ENCODE peak calls at places on chromosomes 1 and 21, in seven cellular contexts. W is psoas muscle; Z is sigmoid colon; T is epithelial cell of esophagus; S is GM12865; I is AG09309; M is activated CD8-positive, alpha-beta T cell treated with anti-CD3 and anti-CD28 coated beads for 36 hours. E is an unnamed sample.

GRCh38 chr21:33035147-33035546 is 9.4 kb downstream of the OLIG2 start:
- DNase-seq in W (no peak), Z (peak; percentile 28), T (no peak), S (no peak), I (no peak), M (no peak), E (no peak)

GRCh38 chr21:45001134-45002095 is 61.6 kb downstream of the SLX9 start:
- DNase-seq in W (peak; percentile 93), Z (peak; percentile 94), T (peak; percentile 84), S (no peak), I (peak; percentile 41), M (no peak), E (no peak)

GRCh38 chr1:42747125-42747524 is 7.1 kb upstream of the CLDN19 start:
- DNase-seq in W (peak; percentile 72), Z (no peak), T (no peak), S (peak; percentile 19), I (no peak), M (peak; percentile 55), E (no peak)

GRCh38 chr1:11059166-11059989 is 440 bp downstream of the SRM start:
- DNase-seq in W (peak; percentile 62), Z (no peak), T (no peak), S (peak; percentile 19), I (no peak), M (no peak), E (no peak)

GRCh38 chr1:33147997-33148314 is 33.9 kb downstream of the TRIM62 start:
- DNase-seq in W (no peak), Z (no peak), T (peak; percentile 43), S (peak; percentile 13), I (no peak), M (peak; percentile 31), E (no peak)

GRCh38 chr1:48810740-48811139 is 34.0 kb upstream of the BEND5 start:
- DNase-seq in W (no peak), Z (no peak), T (no peak), S (no peak), I (no peak), M (no peak), E (no peak)

GRCh38 chr1:54163051-54163450 is 10.3 kb upstream of the CDCP2 start:
- DNase-seq in W (no peak), Z (no peak), T (peak; percentile 50), S (no peak), I (no peak), M (no peak), E (no peak)

GRCh38 chr1:26278303-26278702 is 1.6 kb upstream of the SH3BGRL3 start:
- DNase-seq in W (no peak), Z (no peak), T (peak; percentile 98), S (no peak), I (peak; percentile 83), M (peak; percentile 26), E (no peak)

GRCh38 chr1:182848736-182849135 is 9.6 kb downstream of the DHX9 start:
- DNase-seq in W (no peak), Z (no peak), T (no peak), S (no peak), I (no peak), M (no peak), E (no peak)

GRCh38 chr1:24169286-24169685 is 17.8 kb downstream of the IFNLR1 start:
- DNase-seq in W (no peak), Z (peak; percentile 36), T (no peak), S (no peak), I (no peak), M (no peak), E (no peak)

GRCh38 chr1:95396557-95396956 is 162.5 kb downstream of the RWDD3 start:
- DNase-seq in W (no peak), Z (no peak), T (no peak), S (no peak), I (no peak), M (no peak), E (no peak)

GRCh38 chr1:55252942-55253589 is 37.9 kb upstream of the USP24 start:
- DNase-seq in W (no peak), Z (no peak), T (no peak), S (peak; percentile 30), I (no peak), M (no peak), E (no peak)

GRCh38 chr1:161727343-161727924 is 6.1 kb downstream of the FCRLB start:
- DNase-seq in W (no peak), Z (no peak), T (no peak), S (peak; percentile 70), I (peak; percentile 74), M (peak; percentile 60), E (no peak)

GRCh38 chr1:161728376-161729226 is 7.3 kb downstream of the FCRLB start:
- DNase-seq in W (no peak), Z (no peak), T (no peak), S (peak; percentile 55), I (no peak), M (no peak), E (no peak)

GRCh38 chr1:161723459-161724149 is 2.3 kb downstream of the FCRLB start:
- DNase-seq in W (no peak), Z (no peak), T (peak; percentile 77), S (no peak), I (no peak), M (no peak), E (no peak)

GRCh38 chr1:161726631-161727342 is 5.4 kb downstream of the FCRLB start:
- DNase-seq in W (peak; percentile 90), Z (peak; percentile 94), T (peak; percentile 60), S (peak; percentile 95), I (no peak), M (peak; percentile 75), E (peak; percentile 81)

DNA sequence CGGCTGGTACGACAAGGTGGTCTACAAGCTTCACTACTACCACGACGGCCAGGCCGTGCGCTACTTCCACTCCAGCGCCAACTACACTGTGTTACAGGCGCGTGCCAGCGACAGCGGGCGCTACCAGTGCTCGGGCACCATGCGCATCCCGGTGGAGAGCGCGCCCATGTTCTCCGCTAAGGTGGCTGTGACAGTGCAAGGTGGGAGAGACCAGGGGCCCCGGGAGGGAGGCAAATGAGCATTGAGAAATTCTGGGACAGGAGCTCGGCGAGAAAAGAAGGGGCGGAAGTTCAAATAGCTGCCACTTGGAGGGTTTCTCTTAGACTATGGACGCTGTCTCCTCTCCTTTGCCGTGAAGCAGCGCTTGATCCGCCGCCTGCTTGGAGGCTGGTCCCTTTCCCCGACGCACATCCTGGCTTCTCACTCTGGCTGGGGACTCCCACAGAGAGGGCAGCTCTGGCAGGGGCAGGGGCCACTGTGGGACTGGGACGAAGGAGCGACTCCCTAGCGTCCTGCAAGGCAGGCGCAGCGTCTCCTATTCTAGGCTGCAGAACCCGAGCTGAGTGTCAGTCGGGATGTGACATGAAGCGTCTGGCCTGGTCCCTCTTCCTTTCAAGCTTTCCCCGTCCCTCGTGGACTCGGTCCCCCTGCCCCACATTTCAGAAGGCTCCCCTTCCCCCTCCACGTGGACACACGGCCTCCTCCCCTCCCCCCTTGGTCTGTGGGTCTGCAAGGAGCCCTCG is 4.7 kb downstream of the FCRLB start:
- DNase-seq in W (peak; percentile 65), Z (peak; percentile 75), T (peak; percentile 43), S (peak; percentile 73), I (no peak), M (peak; percentile 46), E (no peak)
- TF ChIP-seq CTCF in W (peak; percentile 26), Z (peak; percentile 59), T (peak; percentile 30), S (peak; percentile 6), I (peak; percentile 51), M (peak; percentile 18), E (no peak)

DNA sequence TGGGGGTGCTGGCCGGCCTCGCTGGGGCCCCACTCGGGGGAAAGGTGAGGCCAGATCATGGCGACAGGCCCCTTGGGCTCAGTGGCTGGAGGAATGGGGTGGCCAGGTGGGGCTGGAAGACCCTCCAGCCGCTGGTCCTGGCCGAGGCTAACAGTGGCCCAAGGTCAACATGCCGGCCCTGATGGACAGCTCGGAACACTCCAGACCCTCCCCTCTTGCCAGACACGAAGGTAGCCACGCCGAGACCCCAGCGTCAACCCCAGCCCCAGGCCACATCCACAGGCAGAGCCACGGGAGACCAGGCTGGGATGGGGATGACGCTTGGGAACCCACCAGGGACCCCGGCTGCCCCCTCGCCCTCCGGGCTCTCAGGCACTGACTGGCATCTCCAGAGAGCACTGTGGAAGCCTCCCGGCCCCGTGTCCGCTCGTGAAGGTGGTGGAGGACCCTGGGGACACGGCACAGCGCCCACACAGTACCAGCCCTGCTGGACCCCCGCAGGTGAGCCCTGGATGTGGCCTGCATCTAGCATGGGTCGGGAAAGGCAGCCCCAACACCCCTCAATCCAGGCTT is 905 bp upstream of the C1QTNF12 start:
- DNase-seq in W (no peak), Z (no peak), T (no peak), S (no peak), I (no peak), M (no peak), E (no peak)
- TF ChIP-seq CTCF in W (no peak), Z (no peak), T (no peak), S (no peak), I (no peak), M (no peak), E (no peak)

GRCh38 chr1:156667968-156668709 is 9.1 kb downstream of the NES start:
- DNase-seq in W (peak; percentile 51), Z (no peak), T (no peak), S (no peak), I (no peak), M (no peak), E (no peak)

GRCh38 chr1:156670359-156670758 is 6.8 kb downstream of the NES start:
- DNase-seq in W (no peak), Z (no peak), T (no peak), S (no peak), I (no peak), M (no peak), E (no peak)

GRCh38 chr1:156669794-156670193 is 7.4 kb downstream of the NES start:
- DNase-seq in W (no peak), Z (no peak), T (no peak), S (no peak), I (no peak), M (no peak), E (no peak)

GRCh38 chr1:156667610-156667967 is 9.6 kb downstream of the NES start:
- DNase-seq in W (peak; percentile 73), Z (no peak), T (no peak), S (no peak), I (no peak), M (no peak), E (no peak)

DNA sequence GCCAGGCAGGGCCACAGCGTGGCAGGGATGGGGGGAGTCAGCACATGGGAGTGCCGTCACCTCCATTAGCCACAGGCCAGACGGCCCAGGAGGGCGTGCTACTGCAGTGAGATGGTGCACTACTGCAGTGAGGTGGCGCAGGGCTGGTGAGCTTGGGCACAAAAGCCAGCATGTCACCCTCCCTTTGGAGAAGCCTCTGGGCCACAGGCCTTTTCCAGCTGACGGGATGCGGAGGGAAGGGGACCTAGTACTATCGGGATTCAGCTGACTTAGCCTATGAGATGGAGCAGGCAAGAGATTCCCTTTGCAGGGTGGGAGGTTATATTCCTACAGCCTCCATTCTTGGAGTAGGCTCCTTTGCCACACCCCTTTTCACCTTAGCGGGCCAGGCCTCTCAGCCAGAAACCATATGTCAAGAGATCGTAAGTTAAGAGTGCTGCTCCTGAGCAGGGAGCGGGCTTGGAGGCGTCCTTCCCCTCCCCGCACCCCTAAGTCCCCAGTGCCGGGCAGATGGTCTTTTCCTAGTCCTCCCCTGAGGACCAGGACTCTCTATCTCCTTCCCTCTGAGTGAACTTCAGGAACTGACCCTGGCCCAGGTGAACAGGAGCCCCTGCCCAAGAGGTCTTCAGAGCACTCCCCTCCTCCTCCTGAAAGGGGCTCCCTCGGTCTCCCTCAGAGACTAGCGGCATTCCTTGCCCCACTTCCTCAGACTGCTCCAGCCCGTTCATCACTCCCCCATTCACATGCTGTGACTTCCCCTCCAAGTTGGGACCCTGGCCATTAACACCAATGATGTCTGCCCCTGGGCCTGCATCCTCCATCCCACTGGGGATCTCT is 8.2 kb downstream of the NES start:
- DNase-seq in W (no peak), Z (no peak), T (no peak), S (no peak), I (no peak), M (no peak), E (no peak)
- TF ChIP-seq CTCF in W (no peak), Z (no peak), T (no peak), S (no peak), I (no peak), M (no peak), E (no peak)

GRCh38 chr1:63073530-63074306 is 248.6 kb upstream of the FOXD3 start:
- DNase-seq in W (no peak), Z (no peak), T (peak; percentile 14), S (no peak), I (no peak), M (no peak), E (no peak)
- TF ChIP-seq CTCF in W (no peak), Z (no peak), T (peak; percentile 29), S (no peak), I (peak; percentile 13), M (no peak), E (no peak)

E was measured in omental fat pad.